ENCODE peak calls at places on chromosomes 7 and 10, in four cellular contexts. W is H1, G is K562, D is HepG2. J is an unnamed sample.

GRCh38 chr7:74470504-74470903 is 16.8 kb downstream of the GTF2IRD1 start:
- DNase-seq in D (no peak), W (no peak), G (no peak), J (no peak)

GRCh38 chr10:114250716-114251115 is 11.7 kb downstream of the VWA2 start:
- DNase-seq in D (no peak), G (no peak), W (no peak), J (no peak)

GRCh38 chr10:132546567-132547420 is 9.2 kb downstream of the INPP5A start:
- DNase-seq in D (no peak), W (no peak), G (no peak), J (no peak)

GRCh38 chr10:63516207-63516606 is 5.0 kb upstream of the REEP3 start:
- DNase-seq in G (no peak), D (no peak), W (no peak), J (no peak)

GRCh38 chr7:27873981-27874957 is 134.3 kb downstream of the TAX1BP1 start:
- DNase-seq in D (no peak), G (no peak), W (no peak), J (no peak)

GRCh38 chr7:405489-406211 is 114.0 kb downstream of the PDGFA start:
- DNase-seq in G (no peak), D (no peak), W (peak), J (no peak)

GRCh38 chr10:103553743-103554487 is 60.4 kb downstream of the NEURL1 start:
- DNase-seq in W (no peak), D (no peak), G (no peak), J (no peak)

GRCh38 chr7:157791261-157791660 is 454.5 kb downstream of the DNAJB6 start:
- DNase-seq in D (no peak), G (no peak), W (no peak), J (no peak)

GRCh38 chr7:22594020-22594419 is 94.0 kb upstream of the STEAP1B start:
- DNase-seq in G (no peak), D (peak), W (no peak), J (no peak)

GRCh38 chr10:114163062-114163861 is 10.7 kb downstream of the CCDC186 start:
- DNase-seq in G (no peak), D (no peak), W (no peak), J (no peak)

GRCh38 chr7:133081119-133081604 is 728 bp downstream of the CHCHD3 start:
- DNase-seq in G (peak), D (peak), W (no peak), J (peak)

GRCh38 chr10:88245974-88246511 is 337.1 kb downstream of the RNLS start:
- DNase-seq in W (no peak), G (no peak), D (no peak), J (no peak)

GRCh38 chr10:126075009-126075408 is 178.6 kb downstream of the FANK1 start:
- DNase-seq in W (no peak), G (no peak), D (no peak), J (no peak)

GRCh38 chr10:110600487-110601101 is 33.1 kb downstream of the SMC3 start:
- DNase-seq in D (peak), G (peak), W (no peak), J (peak)
- TF ChIP-seq RNF2 in D (no peak), G (no peak), W (no peak), J (no peak)

GRCh38 chr7:31478744-31479143 is 35.1 kb upstream of the ITPRID1 start:
- DNase-seq in D (no peak), W (peak), G (no peak), J (no peak)
- TF ChIP-seq MAX in D (no peak), W (no peak), G (no peak), J (no peak)

DNA sequence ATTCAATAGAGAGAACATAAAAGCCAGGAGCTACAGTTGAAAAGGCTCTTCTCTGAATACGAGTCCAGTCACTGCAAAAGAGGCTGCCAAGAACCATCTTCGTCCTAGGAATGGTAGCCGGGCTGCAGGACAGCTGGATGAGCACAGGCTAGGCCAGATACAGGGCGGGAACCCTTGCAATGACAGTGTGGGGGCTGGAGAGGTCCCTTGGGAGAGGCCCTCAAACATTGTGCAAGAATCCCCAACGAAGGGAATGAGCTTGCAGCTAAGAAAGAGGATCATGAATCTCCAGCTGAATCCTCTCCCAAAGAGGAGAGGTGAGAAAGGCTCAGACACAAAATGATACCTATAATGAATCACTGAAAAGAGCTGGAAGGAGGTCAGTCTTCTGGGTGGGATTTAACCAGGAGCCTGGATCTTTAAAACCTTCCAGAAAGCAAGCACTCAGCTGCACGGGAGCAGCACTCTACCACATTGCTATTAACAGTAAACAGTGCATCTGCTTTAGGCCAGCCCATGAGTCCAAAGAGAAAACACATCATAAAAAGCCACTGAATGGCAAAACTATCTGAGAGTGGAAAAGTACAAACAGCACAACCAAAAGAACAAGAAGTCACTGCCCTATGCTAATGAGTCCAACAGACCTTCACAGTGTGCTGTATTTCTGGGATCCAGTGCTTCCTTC is 287.9 kb downstream of the TNS3 start:
- DNase-seq in D (no peak), G (no peak), W (no peak), J (no peak)
- TF ChIP-seq RNF2 in D (no peak), G (no peak), W (no peak), J (no peak)

GRCh38 chr10:944034-944831 is 12.7 kb upstream of the LARP4B start:
- DNase-seq in W (no peak), G (no peak), D (no peak), J (no peak)
- TF ChIP-seq MAX in W (no peak), G (no peak), D (no peak), J (no peak)

GRCh38 chr7:140176811-140177702 is at the start of gene KDM7A:
- DNase-seq in G (peak), W (peak), D (peak), J (peak)
- TF ChIP-seq RNF2 in G (peak), W (no peak), D (no peak), J (no peak)

GRCh38 chr7:127478040-127478386 is 85.5 kb upstream of the ZNF800 start:
- DNase-seq in D (no peak), G (no peak), W (no peak), J (no peak)
- TF ChIP-seq MAX in D (no peak), G (no peak), W (no peak), J (no peak)